ENCODE peak calls at places on chromosomes 6 and 20, in seven cellular contexts. T, D, Y, P, F, Z and U are unnamed samples.

GRCh38 chr20:740162-740561 is 28.1 kb downstream of the SLC52A3 start:
- DNase-seq in T (no peak), D (no peak), Y (no peak), P (no peak), F (no peak), Z (no peak), U (no peak)

GRCh38 chr6:81031429-81031828 is 721.1 kb downstream of the TENT5A start:
- DNase-seq in T (peak), D (no peak), Y (no peak), P (no peak), F (no peak), Z (no peak), U (peak)

GRCh38 chr20:11919046-11919445 is 1.4 kb downstream of the BTBD3 start:
- DNase-seq in T (peak), D (no peak), Y (peak), P (no peak), F (peak), Z (no peak), U (no peak)

GRCh38 chr6:128131036-128131435 is 230.2 kb upstream of the THEMIS start:
- DNase-seq in T (peak), D (no peak), Y (no peak), P (no peak), F (no peak), Z (peak), U (no peak)

GRCh38 chr20:57627972-57628650 is 7.9 kb upstream of the ZBP1 start:
- DNase-seq in T (no peak), D (peak), Y (peak), P (no peak), F (peak), Z (no peak), U (peak)

GRCh38 chr20:38859070-38859690 is 53.7 kb downstream of the PPP1R16B start:
- DNase-seq in T (no peak), D (no peak), Y (no peak), P (no peak), F (no peak), Z (no peak), U (no peak)

GRCh38 chr20:57714409-57715267 is 4.8 kb upstream of the PMEPA1 start:
- DNase-seq in T (no peak), D (no peak), Y (no peak), P (no peak), F (peak), Z (no peak), U (peak)

GRCh38 chr6:40276176-40276575 is 311.0 kb downstream of the LRFN2 start:
- DNase-seq in T (no peak), D (no peak), Y (no peak), P (no peak), F (no peak), Z (no peak), U (no peak)

GRCh38 chr6:165010556-165011535 is 298.6 kb downstream of the C6orf118 start:
- DNase-seq in T (no peak), D (no peak), Y (no peak), P (no peak), F (no peak), Z (no peak), U (no peak)

GRCh38 chr6:138227316-138227781 is 9.1 kb upstream of the PBOV1 start:
- DNase-seq in T (no peak), D (peak), Y (no peak), P (no peak), F (no peak), Z (no peak), U (no peak)

GRCh38 chr6:54361188-54361587 is 52.9 kb downstream of the TINAG start:
- DNase-seq in T (no peak), D (no peak), Y (no peak), P (no peak), F (no peak), Z (no peak), U (no peak)